ENCODE peak calls at places on chromosomes 12 and 14, in seven cellular contexts. V is mucosa of descending colon; Z is esophagus squamous epithelium; N is sigmoid colon; G is CD8-positive, alpha-beta T cell; W is heart left ventricle; K is AG10803. D is an unnamed sample.

GRCh38 chr12:111870216-111870615 is 28.2 kb downstream of the MAPKAPK5 start:
- DNase-seq in K (no peak), Z (no peak), N (no peak), V (no peak), G (no peak), W (no peak), D (no peak)

GRCh38 chr12:31585271-31585670 is 5.7 kb downstream of the DENND5B start:
- DNase-seq in N (no peak), W (no peak), V (no peak), G (no peak), K (peak; percentile 73), Z (no peak), D (peak; percentile 48)

GRCh38 chr14:101539929-101540328 is 21.4 kb upstream of the DIO3 start:
- DNase-seq in K (no peak), Z (no peak), V (no peak), N (no peak), W (no peak), G (no peak), D (no peak)

GRCh38 chr12:5076761-5077160 is 33.1 kb downstream of the KCNA5 start:
- DNase-seq in K (no peak), G (no peak), W (peak; percentile 48), N (peak; percentile 77), V (no peak), Z (no peak), D (no peak)

GRCh38 chr12:90987101-90987500 is 17.7 kb downstream of the EPYC start:
- DNase-seq in W (no peak), Z (no peak), V (no peak), K (peak; percentile 50), G (no peak), N (no peak), D (no peak)

GRCh38 chr12:22283006-22283506 is 51.5 kb downstream of the ST8SIA1 start:
- DNase-seq in V (no peak), K (peak; percentile 87), Z (no peak), G (no peak), N (no peak), W (no peak), D (peak; percentile 69)

GRCh38 chr14:66009104-66009503 is 477.1 kb upstream of the CCDC196 start:
- DNase-seq in V (peak; percentile 2), N (no peak), W (no peak), K (peak; percentile 81), Z (no peak), G (no peak), D (peak; percentile 34)

GRCh38 chr12:92096346-92097136 is 49.1 kb downstream of the BTG1 start:
- DNase-seq in W (no peak), N (no peak), Z (no peak), K (no peak), V (no peak), G (no peak), D (no peak)

GRCh38 chr12:124485371-124485770 is 82.0 kb downstream of the NCOR2 start:
- DNase-seq in V (no peak), K (no peak), W (peak; percentile 28), Z (no peak), G (no peak), N (no peak), D (no peak)

GRCh38 chr12:69341328-69341727 is 6.9 kb upstream of the LYZ start:
- DNase-seq in Z (no peak), W (no peak), G (no peak), K (no peak), V (no peak), N (no peak), D (no peak)

GRCh38 chr14:104358528-104359300 is 220.3 kb downstream of the KIF26A start:
- DNase-seq in Z (no peak), N (peak; percentile 56), G (no peak), V (no peak), K (no peak), W (peak; percentile 6), D (no peak)

GRCh38 chr12:109762673-109763191 is 49.1 kb downstream of the FAM222A start:
- DNase-seq in Z (no peak), K (no peak), W (no peak), V (no peak), G (no peak), N (peak; percentile 43), D (no peak)

GRCh38 chr12:119415714-119416113 is 81.2 kb downstream of the CCDC60 start:
- DNase-seq in V (peak; percentile 17), K (no peak), W (no peak), Z (no peak), G (no peak), N (no peak), D (no peak)

GRCh38 chr12:109696485-109697269 is 16.9 kb upstream of the FAM222A start:
- DNase-seq in G (no peak), W (no peak), Z (no peak), K (no peak), N (no peak), V (no peak), D (peak; percentile 44)

GRCh38 chr12:48997719-48998496 is 1.3 kb downstream of the DDN start:
- DNase-seq in G (no peak), V (peak; percentile 28), N (no peak), W (peak; percentile 31), Z (no peak), K (no peak), D (no peak)

GRCh38 chr12:112995008-112995407 is 16.7 kb downstream of the OAS2 start:
- DNase-seq in G (no peak), V (no peak), N (no peak), Z (no peak), K (no peak), W (no peak), D (no peak)

GRCh38 chr14:101380512-101380911 is 180.8 kb upstream of the DIO3 start:
- DNase-seq in K (no peak), Z (no peak), N (no peak), V (no peak), W (no peak), G (no peak), D (no peak)

GRCh38 chr12:71662861-71663560 is 637 bp downstream of the ZFC3H1 start:
- DNase-seq in N (peak; percentile 81), G (peak; percentile 54), V (peak; percentile 79), Z (peak; percentile 38), K (peak; percentile 66), W (peak; percentile 68), D (peak; percentile 45)

GRCh38 chr14:101491841-101492240 is 69.5 kb upstream of the DIO3 start:
- DNase-seq in W (no peak), K (no peak), V (no peak), Z (no peak), N (peak; percentile 20), G (no peak), D (no peak)

GRCh38 chr12:53743277-53744129 is 8.3 kb downstream of the CISTR start:
- DNase-seq in N (no peak), V (peak; percentile 49), K (peak; percentile 46), G (peak; percentile 50), W (peak; percentile 49), Z (no peak), D (peak; percentile 78)

GRCh38 chr12:124917841-124918621 is 3.6 kb upstream of the UBC start:
- DNase-seq in W (no peak), N (peak; percentile 69), Z (no peak), V (peak; percentile 36), G (no peak), K (no peak), D (no peak)

GRCh38 chr12:100955139-100955538 is 160.6 kb downstream of the ANO4 start:
- DNase-seq in G (no peak), V (no peak), K (peak; percentile 53), W (no peak), Z (no peak), N (no peak), D (peak; percentile 30)

GRCh38 chr12:100953677-100954076 is 159.1 kb downstream of the ANO4 start:
- DNase-seq in V (no peak), G (no peak), N (no peak), K (no peak), W (no peak), Z (no peak), D (no peak)

GRCh38 chr12:100954118-100954517 is 159.5 kb downstream of the ANO4 start:
- DNase-seq in N (no peak), Z (no peak), K (no peak), W (no peak), V (no peak), G (no peak), D (no peak)

GRCh38 chr12:100953217-100953616 is 158.6 kb downstream of the ANO4 start:
- DNase-seq in V (no peak), G (no peak), N (no peak), K (no peak), W (no peak), Z (no peak), D (peak; percentile 5)

GRCh38 chr12:100951756-100952155 is 157.2 kb downstream of the ANO4 start:
- DNase-seq in V (no peak), G (no peak), W (no peak), Z (no peak), K (no peak), N (no peak), D (no peak)
- TF ChIP-seq CTCF in V (no peak), G (no peak), W (no peak), Z (no peak), K (no peak), N (no peak), D (no peak)

GRCh38 chr12:29088611-29089219 is 60.4 kb upstream of the FAR2 start:
- DNase-seq in W (no peak), Z (no peak), N (no peak), V (no peak), K (peak; percentile 20), G (no peak), D (peak; percentile 56)
- TF ChIP-seq CTCF in W (no peak), Z (peak; percentile 57), N (peak; percentile 12), V (peak; percentile 7), K (peak; percentile 63), G (peak; percentile 64), D (peak; percentile 44)

DNA sequence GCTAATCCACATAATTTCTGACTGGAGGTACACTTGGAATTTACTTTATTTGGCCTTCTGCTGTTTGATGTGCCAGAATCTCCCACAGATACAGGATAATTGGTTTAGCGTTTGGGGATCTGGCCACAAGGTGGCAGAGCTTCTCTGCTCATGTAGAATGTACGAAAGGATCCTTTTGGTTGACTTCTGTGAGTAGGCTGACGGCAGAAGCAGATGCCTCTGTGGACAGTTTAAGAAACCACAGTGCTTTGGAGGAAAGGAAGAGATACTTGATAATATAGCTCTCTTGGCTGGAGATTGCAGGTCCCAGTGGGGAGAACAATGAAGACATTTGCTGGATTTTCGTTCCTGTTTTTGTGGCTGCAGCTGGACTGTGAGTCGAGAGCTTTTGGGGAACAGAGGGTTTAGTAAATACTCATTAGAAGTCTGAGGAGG is 75.3 kb upstream of the OR4E1 start:
- DNase-seq in N (no peak), V (peak; percentile 72), Z (no peak), G (peak; percentile 26), K (peak; percentile 6), W (no peak), D (peak; percentile 17)
- TF ChIP-seq CTCF in N (peak; percentile 14), V (peak; percentile 42), Z (peak; percentile 54), G (peak; percentile 75), K (peak; percentile 44), W (peak; percentile 33), D (peak; percentile 45)

DNA sequence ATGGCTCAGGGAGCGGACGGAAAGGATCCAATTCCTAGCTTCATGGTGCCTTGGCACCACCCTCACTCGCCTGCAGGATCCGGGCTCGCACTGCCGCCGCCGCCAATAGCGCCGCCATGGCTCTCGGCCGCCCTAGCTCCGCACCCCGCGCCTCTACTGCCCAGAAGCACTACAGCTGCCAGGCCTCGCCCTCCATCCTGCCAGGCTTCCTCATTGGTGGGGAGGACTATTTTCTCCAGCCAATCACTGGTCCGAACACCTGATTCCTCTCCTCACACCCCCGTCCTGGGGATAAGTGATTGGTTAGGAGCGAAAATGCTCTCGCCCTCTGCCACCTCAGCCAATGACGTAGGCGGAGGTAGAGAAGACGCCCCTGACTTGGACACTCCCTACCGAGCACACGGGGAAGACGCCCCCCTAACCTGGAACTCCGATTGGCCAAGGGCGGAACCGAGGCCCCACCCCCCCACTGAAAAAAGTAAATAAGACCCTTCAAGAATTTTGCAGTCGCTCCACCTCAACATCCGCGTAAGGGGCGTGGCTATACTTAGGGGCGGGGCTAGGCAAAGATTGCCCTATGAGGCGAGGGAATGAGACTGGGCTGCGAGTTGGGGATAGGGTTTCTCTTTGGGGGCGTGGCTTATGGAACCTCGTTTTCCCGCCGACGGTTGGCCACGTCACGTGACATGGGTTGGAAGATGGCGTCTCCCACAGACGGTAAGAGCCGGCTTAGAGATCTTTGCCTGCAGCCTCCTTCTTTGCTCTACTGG is at the start of the genes ALDH6A1 and LIN52:
- DNase-seq in N (peak; percentile 100), W (peak; percentile 99), K (peak; percentile 100), V (peak; percentile 100), Z (peak; percentile 93), G (peak; percentile 100), D (peak; percentile 100)
- TF ChIP-seq CTCF in N (no peak), W (no peak), K (no peak), V (peak; percentile 0), Z (no peak), G (no peak), D (no peak)